ENCODE peak calls at places on chromosomes 13 and 19, in ten cellular contexts. J is OCI-LY7, N is psoas muscle, X is astrocyte of the cerebellum, C is H1, F is dorsolateral prefrontal cortex, R is lower leg skin, E is brain microvascular endothelial cell, H is heart right ventricle, M is GM23338. K is an unnamed sample.

GRCh38 chr19:42092350-42092749 is 16.4 kb downstream of the ZNF574 start:
- DNase-seq in J (peak; percentile 46), N (no peak), X (no peak), C (peak; percentile 78), F (no peak), R (no peak), E (no peak), H (no peak), M (peak; percentile 82), K (no peak)

GRCh38 chr19:40906512-40906911 is 24.5 kb upstream of the CYP2A7 start:
- DNase-seq in J (no peak), N (no peak), X (no peak), C (no peak), F (no peak), R (no peak), E (no peak), H (no peak), M (no peak), K (no peak)

GRCh38 chr19:6963937-6964336 is 57.3 kb downstream of the MBD3L2B start:
- DNase-seq in J (peak; percentile 41), N (no peak), X (no peak), C (peak; percentile 43), F (no peak), R (no peak), E (no peak), H (no peak), M (peak; percentile 4), K (no peak)

GRCh38 chr19:18009412-18010066 is 1.6 kb downstream of the ARRDC2 start:
- DNase-seq in J (no peak), N (peak; percentile 39), X (no peak), C (no peak), F (no peak), R (no peak), E (no peak), H (no peak), M (no peak), K (no peak)

GRCh38 chr13:62482351-62482750 is 1066.7 kb upstream of the PCDH20 start:
- DNase-seq in J (no peak), N (no peak), X (no peak), C (no peak), F (no peak), R (no peak), E (no peak), H (no peak), M (no peak), K (no peak)

GRCh38 chr13:37046062-37046461 is 13.4 kb downstream of the SUPT20H start:
- DNase-seq in J (no peak), N (no peak), X (no peak), C (no peak), F (no peak), R (no peak), E (no peak), H (no peak), M (no peak), K (no peak)

GRCh38 chr13:40063278-40063698 is 407.8 kb downstream of the COG6 start:
- DNase-seq in J (no peak), N (no peak), X (peak; percentile 6), C (no peak), F (no peak), R (no peak), E (no peak), H (no peak), M (no peak), K (no peak)

GRCh38 chr13:96848275-96848674 is 146.0 kb downstream of the OXGR1 start:
- DNase-seq in J (no peak), N (no peak), X (no peak), C (no peak), F (no peak), R (no peak), E (no peak), H (no peak), M (no peak), K (no peak)

GRCh38 chr13:95948646-95949045 is 104.6 kb downstream of the UGGT2 start:
- DNase-seq in J (no peak), N (no peak), X (peak; percentile 13), C (no peak), F (no peak), R (no peak), E (peak; percentile 75), H (no peak), M (no peak), K (no peak)

GRCh38 chr13:113023217-113023597 is 54.2 kb downstream of the MCF2L start:
- DNase-seq in J (no peak), N (no peak), X (no peak), C (no peak), F (no peak), R (no peak), E (peak; percentile 25), H (peak; percentile 44), M (peak; percentile 28), K (no peak)

GRCh38 chr19:58009301-58009665 is 6.7 kb upstream of the ZNF606 start:
- DNase-seq in J (no peak), N (no peak), X (no peak), C (no peak), F (no peak), R (no peak), E (no peak), H (no peak), M (no peak), K (no peak)
- H3K4me3 ChIP-seq in J (no peak overlapping the region), N (peak overlapping the region; percentile 44), X (peak overlapping the region; percentile 7), C (no peak overlapping the region), F (peak overlapping the region; percentile 45), R (no peak overlapping the region), E (peak overlapping the region; percentile 50), H (peak overlapping the region; percentile 65), M (peak overlapping the region; percentile 50), K (peak overlapping the region; percentile 35)

GRCh38 chr19:38686530-38686888 is 39.1 kb downstream of the ACTN4 start:
- DNase-seq in J (no peak), N (no peak), X (no peak), C (no peak), F (no peak), R (no peak), E (no peak), H (no peak), M (no peak), K (no peak)
- H3K4me3 ChIP-seq in J (no peak overlapping the region), N (no peak overlapping the region), X (no peak overlapping the region), C (peak overlapping the region; percentile 24), F (no peak overlapping the region), R (no peak overlapping the region), E (no peak overlapping the region), H (no peak overlapping the region), M (peak overlapping the region; percentile 33), K (no peak overlapping the region)

DNA sequence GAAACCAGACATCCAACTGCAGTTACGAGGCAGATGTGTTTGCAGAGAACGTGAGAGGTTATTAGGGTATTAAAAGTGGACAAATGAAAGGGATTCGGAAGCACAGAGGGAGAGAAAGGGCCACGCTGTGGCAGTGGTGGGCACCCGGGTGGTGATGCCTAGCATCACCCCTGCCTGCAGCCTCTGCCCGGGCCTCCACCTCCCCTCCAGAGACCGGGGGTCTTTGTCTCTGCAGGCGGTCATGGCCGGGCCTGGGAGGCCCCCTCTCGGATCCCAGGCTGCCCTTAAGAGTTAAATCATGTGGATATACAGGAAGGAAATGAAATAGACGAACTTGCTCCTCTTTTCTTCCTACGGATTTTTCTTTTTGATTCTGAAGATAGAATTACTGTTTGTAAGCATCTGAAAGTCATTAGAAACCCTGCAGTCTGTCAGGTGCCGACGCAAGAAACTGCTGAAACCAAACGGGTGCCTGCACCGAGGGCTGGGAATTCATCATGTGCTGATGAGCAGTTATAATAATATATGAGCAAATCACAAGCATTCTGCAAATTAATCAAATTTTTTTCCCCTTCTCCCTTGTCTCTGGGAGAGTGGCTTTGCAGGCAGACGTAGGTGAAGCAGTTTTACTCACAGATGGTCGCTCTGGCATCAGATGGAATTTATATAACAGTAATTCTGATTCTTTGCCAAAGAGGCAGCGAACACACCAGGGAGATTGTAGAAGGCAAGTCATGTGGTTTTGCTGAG is 319.8 kb downstream of the ZNF536 start:
- DNase-seq in J (no peak), N (no peak), X (peak; percentile 11), C (no peak), F (no peak), R (peak; percentile 87), E (no peak), H (no peak), M (no peak), K (no peak)
- H3K4me3 ChIP-seq in J (no peak overlapping the region), N (peak overlapping the region; percentile 30), X (peak overlapping the region; percentile 28), C (no peak overlapping the region), F (peak overlapping the region; percentile 14), R (no peak overlapping the region), E (no peak overlapping the region), H (peak overlapping the region; percentile 50), M (no peak overlapping the region), K (peak overlapping the region; percentile 26)

GRCh38 chr13:110506396-110506795 is 55.1 kb downstream of the RAB20 start:
- DNase-seq in J (no peak), N (no peak), X (no peak), C (no peak), F (no peak), R (no peak), E (no peak), H (no peak), M (no peak), K (no peak)

GRCh38 chr13:110509478-110509926 is 52.0 kb downstream of the RAB20 start:
- DNase-seq in J (no peak), N (no peak), X (no peak), C (no peak), F (no peak), R (no peak), E (no peak), H (no peak), M (no peak), K (no peak)

GRCh38 chr13:110506859-110507566 is 54.5 kb downstream of the RAB20 start:
- DNase-seq in J (no peak), N (peak; percentile 51), X (no peak), C (no peak), F (no peak), R (no peak), E (no peak), H (peak; percentile 86), M (no peak), K (peak; percentile 88)

GRCh38 chr13:110505594-110505993 is 55.9 kb downstream of the RAB20 start:
- DNase-seq in J (no peak), N (no peak), X (no peak), C (no peak), F (no peak), R (no peak), E (no peak), H (no peak), M (no peak), K (no peak)

GRCh38 chr13:110507678-110508381 is 53.7 kb downstream of the RAB20 start:
- DNase-seq in J (no peak), N (no peak), X (no peak), C (no peak), F (no peak), R (no peak), E (no peak), H (no peak), M (no peak), K (no peak)
- H3K4me3 ChIP-seq in J (no peak overlapping the region), N (no peak overlapping the region), X (no peak overlapping the region), C (no peak overlapping the region), F (no peak overlapping the region), R (no peak overlapping the region), E (no peak overlapping the region), H (no peak overlapping the region), M (no peak overlapping the region), K (no peak overlapping the region)